ENCODE peak calls at places on chromosomes 4 and X, in four cellular contexts. One of them, this sample, is unnamed.
A peak's percentile ranks its signal among the peaks of the same experiment; 100 is the strongest.

GRCh38 chrX:109739625-109740024 is 6.6 kb upstream of the ACSL4 start:
- DNase-seq in GM12878: no peak
- DNase-seq in A549: no peak
- DNase-seq in HepG2: no peak
- DNase-seq in this sample: no peak

GRCh38 chrX:68462653-68463052 is 29.4 kb upstream of the OPHN1 start:
- DNase-seq in GM12878: no peak
- DNase-seq in A549: no peak
- DNase-seq in HepG2: no peak
- DNase-seq in this sample: peak; percentile 64

GRCh38 chrX:13119386-13119785 is 75.0 kb upstream of the FAM9C start:
- DNase-seq in GM12878: no peak
- DNase-seq in A549: no peak
- DNase-seq in HepG2: no peak
- DNase-seq in this sample: peak; percentile 30

GRCh38 chr4:136680271-136680670 is 852.0 kb downstream of the PCDH18 start:
- DNase-seq in GM12878: no peak
- DNase-seq in A549: no peak
- DNase-seq in HepG2: no peak
- DNase-seq in this sample: no peak

GRCh38 chr4:929970-930625 is 2.0 kb downstream of the GAK start:
- DNase-seq in GM12878: no peak
- DNase-seq in A549: no peak
- DNase-seq in HepG2: peak; percentile 50
- DNase-seq in this sample: no peak

GRCh38 chr4:10019521-10020051 is 1.7 kb downstream of the SLC2A9 start:
- DNase-seq in GM12878: no peak
- DNase-seq in A549: no peak
- DNase-seq in HepG2: no peak
- DNase-seq in this sample: no peak

GRCh38 chr4:177283167-177283566 is 26.5 kb upstream of the NEIL3 start:
- DNase-seq in GM12878: no peak
- DNase-seq in A549: no peak
- DNase-seq in HepG2: no peak
- DNase-seq in this sample: no peak

GRCh38 chr4:61785766-61786165 is 585.6 kb downstream of the ADGRL3 start:
- DNase-seq in GM12878: no peak
- DNase-seq in A549: no peak
- DNase-seq in HepG2: no peak
- DNase-seq in this sample: no peak

GRCh38 chrX:74779175-74779574 is 146.1 kb downstream of the NEXMIF start:
- DNase-seq in GM12878: no peak
- DNase-seq in A549: no peak
- DNase-seq in HepG2: no peak
- DNase-seq in this sample: no peak

GRCh38 chr4:184427687-184428086 is 46.7 kb downstream of the IRF2 start:
- DNase-seq in GM12878: no peak
- DNase-seq in A549: no peak
- DNase-seq in HepG2: no peak
- DNase-seq in this sample: peak; percentile 28

GRCh38 chr4:106604319-106605051 is 235.9 kb upstream of the GIMD1 start:
- DNase-seq in GM12878: no peak
- DNase-seq in A549: no peak
- DNase-seq in HepG2: no peak
- DNase-seq in this sample: no peak

GRCh38 chrX:102840871-102841705 is 96.0 kb upstream of the RAB40AL start:
- DNase-seq in GM12878: no peak
- DNase-seq in A549: no peak
- DNase-seq in HepG2: no peak
- DNase-seq in this sample: peak; percentile 66

GRCh38 chrX:37348237-37349130 is 680 bp upstream of the PRRG1 start:
- DNase-seq in GM12878: no peak
- DNase-seq in A549: no peak
- DNase-seq in HepG2: no peak
- DNase-seq in this sample: no peak

GRCh38 chrX:73977542-73978169 is 326.3 kb upstream of the ZCCHC13 start:
- DNase-seq in GM12878: peak; percentile 46
- DNase-seq in A549: no peak
- DNase-seq in HepG2: no peak
- DNase-seq in this sample: no peak

GRCh38 chrX:40012800-40013682 is 84.7 kb downstream of the BCOR start:
- DNase-seq in GM12878: no peak
- DNase-seq in A549: peak; percentile 28
- DNase-seq in HepG2: peak; percentile 67
- DNase-seq in this sample: peak; percentile 68

GRCh38 chr4:165971941-165972340 is 98.9 kb downstream of the TLL1 start:
- DNase-seq in GM12878: no peak
- DNase-seq in A549: no peak
- DNase-seq in HepG2: no peak
- DNase-seq in this sample: no peak

GRCh38 chrX:130330706-130331105 is 9.0 kb upstream of the SLC25A14 start:
- DNase-seq in GM12878: peak; percentile 5
- DNase-seq in A549: peak; percentile 53
- DNase-seq in HepG2: peak; percentile 43
- DNase-seq in this sample: peak; percentile 35

GRCh38 chr4:37717575-37717974 is 31.4 kb upstream of the RELL1 start:
- DNase-seq in GM12878: no peak
- DNase-seq in A549: no peak
- DNase-seq in HepG2: no peak
- DNase-seq in this sample: no peak

GRCh38 chrX:1535241-1536041 is 1.5 kb downstream of the P2RY8 start:
- DNase-seq in GM12878: peak; percentile 62
- DNase-seq in A549: no peak
- DNase-seq in HepG2: no peak
- DNase-seq in this sample: no peak

GRCh38 chr4:110198472-110199419 is at the start of gene ELOVL6:
- DNase-seq in GM12878: peak; percentile 55
- DNase-seq in A549: peak; percentile 35
- DNase-seq in HepG2: peak; percentile 59
- DNase-seq in this sample: peak; percentile 50

GRCh38 chr4:185211035-185211434 is 1.6 kb downstream of the SNX25 start:
- DNase-seq in GM12878: no peak
- DNase-seq in A549: no peak
- DNase-seq in HepG2: no peak
- DNase-seq in this sample: peak; percentile 48

GRCh38 chr4:100421356-100421978 is 96.4 kb downstream of the EMCN start:
- DNase-seq in GM12878: no peak
- DNase-seq in A549: peak; percentile 3
- DNase-seq in HepG2: peak; percentile 7
- DNase-seq in this sample: peak; percentile 73

GRCh38 chr4:119237201-119237600 is 24.7 kb downstream of the USP53 start:
- DNase-seq in GM12878: no peak
- DNase-seq in A549: no peak
- DNase-seq in HepG2: no peak
- DNase-seq in this sample: no peak

GRCh38 chr4:92519727-92520126 is 216.0 kb downstream of the GRID2 start:
- DNase-seq in GM12878: no peak
- DNase-seq in A549: no peak
- DNase-seq in HepG2: no peak
- DNase-seq in this sample: no peak

GRCh38 chrX:8548446-8548845 is 83.8 kb downstream of the VCX3B start:
- DNase-seq in GM12878: no peak
- DNase-seq in A549: no peak
- DNase-seq in HepG2: no peak
- DNase-seq in this sample: no peak

GRCh38 chr4:78654809-78655208 is 103.2 kb downstream of the ANXA3 start:
- DNase-seq in GM12878: no peak
- DNase-seq in A549: no peak
- DNase-seq in HepG2: no peak
- DNase-seq in this sample: no peak

GRCh38 chrX:70504772-70505450 is 60.3 kb downstream of the DLG3 start:
- DNase-seq in GM12878: no peak
- DNase-seq in A549: no peak
- DNase-seq in HepG2: no peak
- DNase-seq in this sample: no peak

GRCh38 chrX:18873189-18873791 is 110.6 kb downstream of the PHKA2 start:
- DNase-seq in GM12878: no peak
- DNase-seq in A549: peak; percentile 15
- DNase-seq in HepG2: no peak
- DNase-seq in this sample: peak; percentile 46

GRCh38 chrX:130124577-130124976 is 14.3 kb upstream of the ELF4 start:
- DNase-seq in GM12878: no peak
- DNase-seq in A549: no peak
- DNase-seq in HepG2: no peak
- DNase-seq in this sample: peak; percentile 6

GRCh38 chr4:150211821-150212445 is 133.7 kb downstream of the DCLK2 start:
- DNase-seq in GM12878: no peak
- DNase-seq in A549: no peak
- DNase-seq in HepG2: no peak
- DNase-seq in this sample: no peak

GRCh38 chr4:84870398-84871163 is 95.9 kb downstream of the WDFY3 start:
- DNase-seq in GM12878: no peak
- DNase-seq in A549: peak; percentile 9
- DNase-seq in HepG2: peak; percentile 9
- DNase-seq in this sample: peak; percentile 94

GRCh38 chrX:31340587-31340986 is 268.7 kb upstream of the FTHL17 start:
- DNase-seq in GM12878: no peak
- DNase-seq in A549: no peak
- DNase-seq in HepG2: no peak
- DNase-seq in this sample: no peak

GRCh38 chr4:138669479-138670165 is 346.0 kb upstream of the NOCT start:
- DNase-seq in GM12878: no peak
- DNase-seq in A549: no peak
- DNase-seq in HepG2: no peak
- DNase-seq in this sample: no peak

DNA sequence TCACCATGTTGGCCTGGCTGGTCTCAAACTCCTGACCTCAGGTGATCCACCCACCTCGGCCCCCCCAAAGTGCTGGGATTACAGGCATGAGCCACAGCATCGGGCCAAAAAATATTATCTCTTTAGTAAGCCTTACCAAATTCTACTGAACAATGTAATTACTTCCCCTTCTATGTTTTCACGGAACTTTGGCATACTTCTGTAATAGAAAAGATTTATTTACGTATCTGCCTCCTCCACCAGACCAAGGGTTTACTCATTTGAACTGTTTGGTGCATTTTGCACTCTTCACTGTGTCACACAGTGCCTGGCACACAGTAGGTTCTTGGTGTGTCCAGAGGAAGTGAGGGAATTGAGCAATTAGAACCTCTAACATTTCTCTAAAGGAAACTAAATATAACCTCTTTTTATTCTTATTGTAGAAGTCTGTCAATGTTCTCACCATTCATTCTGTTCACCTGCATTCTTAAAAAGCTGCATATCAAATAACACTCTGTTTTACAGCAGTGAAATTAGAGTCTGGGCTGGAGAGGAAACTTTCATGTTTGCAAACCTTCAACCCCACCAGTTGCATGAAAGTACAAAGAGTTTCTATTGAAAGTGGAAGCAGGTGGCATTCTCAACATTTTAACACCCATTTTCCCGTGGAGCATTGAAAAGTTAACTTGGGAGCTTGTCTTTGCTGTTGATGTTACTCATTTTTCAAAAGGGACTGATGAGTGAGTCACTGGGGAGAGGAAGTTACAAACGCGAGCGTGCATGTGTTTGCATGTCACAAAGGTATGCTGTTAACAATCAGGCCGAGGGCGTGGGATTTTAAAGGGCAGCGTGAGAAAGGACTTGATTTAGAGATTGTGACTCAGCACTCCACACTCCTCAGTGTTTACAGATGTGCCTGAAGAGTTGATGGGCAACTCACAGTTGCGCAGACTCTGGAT is 314.1 kb downstream of the STK32B start:
- DNase-seq in GM12878: peak; percentile 7
- DNase-seq in A549: peak; percentile 54
- DNase-seq in HepG2: peak; percentile 27
- DNase-seq in this sample: peak; percentile 47
- TF ChIP-seq MYC in GM12878: no peak
- TF ChIP-seq MYC in A549: no peak
- TF ChIP-seq MYC in HepG2: no peak
- TF ChIP-seq MYC in this sample: no peak

GRCh38 chrX:154485150-154486051 is 1.0 kb downstream of the UBL4A start:
- DNase-seq in GM12878: no peak
- DNase-seq in A549: no peak
- DNase-seq in HepG2: no peak
- DNase-seq in this sample: no peak
- H3K27ac ChIP-seq in GM12878: peak overlapping the region; percentile 42
- H3K27ac ChIP-seq in A549: peak overlapping the region; percentile 97
- H3K27ac ChIP-seq in HepG2: peak overlapping the region; percentile 54
- H3K27ac ChIP-seq in this sample: no peak overlapping the region

GRCh38 chr4:116092961-116093360 is 979.5 kb upstream of the NDST4 start:
- DNase-seq in GM12878: no peak
- DNase-seq in A549: no peak
- DNase-seq in HepG2: no peak
- DNase-seq in this sample: no peak
- H3K4me2 ChIP-seq in GM12878: no peak overlapping the region
- H3K4me2 ChIP-seq in A549: no peak overlapping the region
- H3K4me2 ChIP-seq in HepG2: no peak overlapping the region
- H3K4me2 ChIP-seq in this sample: no peak overlapping the region

GRCh38 chrX:101550362-101550761 is at the start of gene ARMCX1:
- DNase-seq in GM12878: no peak
- DNase-seq in A549: no peak
- DNase-seq in HepG2: no peak
- DNase-seq in this sample: peak; percentile 87
- TF ChIP-seq MYC in GM12878: no peak
- TF ChIP-seq MYC in A549: no peak
- TF ChIP-seq MYC in HepG2: no peak
- TF ChIP-seq MYC in this sample: no peak

GRCh38 chr4:89719536-89719935 is 117.4 kb downstream of the SNCA start:
- DNase-seq in GM12878: no peak
- DNase-seq in A549: no peak
- DNase-seq in HepG2: no peak
- DNase-seq in this sample: no peak
- H3K27ac ChIP-seq in GM12878: no peak overlapping the region
- H3K27ac ChIP-seq in A549: no peak overlapping the region
- H3K27ac ChIP-seq in HepG2: no peak overlapping the region
- H3K27ac ChIP-seq in this sample: no peak overlapping the region

DNA sequence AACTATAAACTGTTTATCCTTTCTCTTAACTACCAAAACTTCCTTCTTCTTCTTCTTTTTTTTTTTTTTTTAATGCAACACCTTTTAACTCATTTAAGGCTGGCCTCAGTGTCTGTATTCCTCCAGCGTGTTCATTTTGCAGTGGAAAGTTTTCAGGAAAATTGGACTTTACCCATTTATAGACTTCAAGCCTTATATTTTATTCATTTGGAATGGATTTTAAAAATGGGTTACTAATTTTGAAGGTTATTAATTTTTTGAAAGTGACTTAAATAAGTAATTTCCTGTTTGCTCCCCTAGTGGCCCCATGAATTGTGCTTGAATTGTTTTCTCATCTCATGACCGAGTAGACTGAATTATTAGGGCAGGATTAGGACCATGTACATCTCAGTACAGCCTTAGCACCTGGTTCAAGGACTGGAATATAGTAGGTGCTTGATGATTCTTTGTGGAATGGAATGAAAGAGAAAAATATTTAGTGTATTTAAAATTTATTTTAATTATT is 282.7 kb downstream of the ANKRD50 start:
- DNase-seq in GM12878: no peak
- DNase-seq in A549: no peak
- DNase-seq in HepG2: no peak
- DNase-seq in this sample: peak; percentile 69
- H3K4me2 ChIP-seq in GM12878: no peak overlapping the region
- H3K4me2 ChIP-seq in A549: peak overlapping the region; percentile 52
- H3K4me2 ChIP-seq in HepG2: no peak overlapping the region
- H3K4me2 ChIP-seq in this sample: peak overlapping the region; percentile 43